ENCODE peak calls at places on chromosomes 7 and 10, in eight cellular contexts. P is choroid plexus epithelial cell; R is kidney epithelial cell; W is AG04450; U is neural crest cell; M is GM10248; N is stomach; Q is CD8-positive, alpha-beta T cell. Y is an unnamed sample.

GRCh38 chr10:78756604-78757442 is 311.9 kb upstream of the ZMIZ1 start:
- DNase-seq in U (no peak), N (peak), M (peak), P (peak), W (peak), Q (no peak), R (peak), Y (peak)

GRCh38 chr7:74134117-74134539 is 40.0 kb upstream of the EIF4H start:
- DNase-seq in W (no peak), P (no peak), U (no peak), R (no peak), Q (no peak), M (no peak), N (no peak), Y (no peak)

GRCh38 chr7:128936798-128937197 is 929 bp upstream of the IRF5 start:
- DNase-seq in W (no peak), U (no peak), R (no peak), N (no peak), Q (no peak), M (no peak), P (no peak), Y (no peak)

GRCh38 chr10:66827353-66827752 is 98.5 kb upstream of the LRRTM3 start:
- DNase-seq in M (no peak), P (peak), R (no peak), U (no peak), Q (no peak), W (no peak), N (no peak), Y (peak)

GRCh38 chr7:129136887-129137647 is 7.4 kb upstream of the TSPAN33 start:
- DNase-seq in Q (no peak), M (peak), N (no peak), W (no peak), U (no peak), P (no peak), R (no peak), Y (no peak)

GRCh38 chr10:75234683-75235374 is 928 bp downstream of the COMTD1 start:
- DNase-seq in U (peak), R (no peak), Q (peak), N (peak), M (no peak), W (no peak), P (no peak), Y (no peak)

GRCh38 chr7:151428393-151429231 is 11.3 kb downstream of the CRYGN start:
- DNase-seq in R (no peak), N (no peak), Q (no peak), U (no peak), W (no peak), M (no peak), P (peak), Y (peak)

GRCh38 chr10:14834588-14834987 is 3.2 kb downstream of the CDNF start:
- DNase-seq in W (no peak), U (no peak), M (no peak), Q (no peak), R (no peak), N (no peak), P (no peak), Y (no peak)

GRCh38 chr7:132915652-132916051 is 166.2 kb downstream of the CHCHD3 start:
- DNase-seq in Q (no peak), M (no peak), N (no peak), W (no peak), R (peak), P (no peak), U (no peak), Y (no peak)

GRCh38 chr7:69373171-69374035 is 224.9 kb upstream of the AUTS2 start:
- DNase-seq in W (no peak), U (no peak), R (no peak), P (peak), N (no peak), Q (no peak), M (no peak), Y (peak)

GRCh38 chr10:18665815-18666558 is 6.8 kb downstream of the ARL5B start:
- DNase-seq in N (no peak), W (no peak), M (no peak), U (no peak), R (no peak), P (peak), Q (no peak), Y (no peak)

GRCh38 chr10:85597006-85597405 is 769.6 kb downstream of the GRID1 start:
- DNase-seq in N (no peak), M (no peak), Q (no peak), W (no peak), P (no peak), U (no peak), R (no peak), Y (no peak)

GRCh38 chr10:102644066-102644645 is at the start of gene TRIM8:
- DNase-seq in N (peak), W (no peak), P (peak), U (peak), M (peak), Q (peak), R (no peak), Y (no peak)

GRCh38 chr10:52056296-52056695 is 257.8 kb upstream of the DKK1 start:
- DNase-seq in Q (no peak), U (no peak), W (no peak), M (no peak), N (no peak), R (no peak), P (no peak), Y (no peak)

GRCh38 chr7:74612015-74612829 is 45.3 kb upstream of the GTF2I start:
- DNase-seq in N (no peak), W (no peak), U (peak), R (no peak), M (no peak), Q (no peak), P (peak), Y (peak)

GRCh38 chr7:105759670-105760548 is 116.5 kb downstream of the ATXN7L1 start:
- DNase-seq in P (peak), N (peak), W (no peak), U (no peak), R (no peak), Q (peak), M (peak), Y (peak)

GRCh38 chr10:29692121-29692539 is 57.4 kb upstream of the SVIL start:
- DNase-seq in Q (no peak), M (no peak), R (no peak), U (no peak), N (no peak), P (peak), W (no peak), Y (no peak)

GRCh38 chr7:135441791-135442190 is 68.1 kb downstream of the CNOT4 start:
- DNase-seq in P (peak), Q (no peak), N (no peak), M (no peak), R (peak), U (no peak), W (peak), Y (peak)

GRCh38 chr10:25815999-25816768 is 117.8 kb upstream of the MYO3A start:
- DNase-seq in W (no peak), R (no peak), Q (no peak), N (no peak), P (no peak), M (no peak), U (no peak), Y (peak)

GRCh38 chr7:68622500-68622899 is 975.8 kb upstream of the AUTS2 start:
- DNase-seq in Q (no peak), U (no peak), M (no peak), N (no peak), R (no peak), P (no peak), W (no peak), Y (no peak)

GRCh38 chr10:129754211-129755050 is 209.6 kb downstream of the EBF3 start:
- DNase-seq in R (no peak), P (no peak), M (no peak), N (peak), Q (no peak), U (no peak), W (no peak), Y (no peak)

GRCh38 chr10:131972474-131973071 is 9.2 kb downstream of the BNIP3 start:
- DNase-seq in M (peak), U (no peak), R (no peak), N (no peak), Q (peak), P (peak), W (no peak), Y (no peak)

GRCh38 chr7:100983451-100984187 is 14.3 kb downstream of the MUC12 start:
- DNase-seq in P (peak), Q (no peak), N (no peak), M (no peak), R (peak), W (no peak), U (no peak), Y (no peak)

GRCh38 chr7:3091631-3092030 is 48.0 kb upstream of the CARD11 start:
- DNase-seq in P (no peak), R (no peak), W (no peak), Q (no peak), U (no peak), M (no peak), N (no peak), Y (no peak)

GRCh38 chr10:110500515-110500905 is 2.8 kb downstream of the DUSP5 start:
- DNase-seq in Q (no peak), N (no peak), R (no peak), P (peak), W (no peak), M (no peak), U (no peak), Y (no peak)

GRCh38 chr7:13115157-13115772 is 427.8 kb downstream of the ARL4A start:
- DNase-seq in Q (no peak), N (no peak), M (no peak), W (no peak), R (no peak), P (peak), U (no peak), Y (no peak)
- TF ChIP-seq CTCF in Q (no peak), N (no peak), M (no peak), W (no peak), R (no peak), P (peak), U (no peak), Y (no peak)

GRCh38 chr7:4681922-4682620 is at the start of gene FOXK1:
- DNase-seq in W (no peak), U (peak), Q (peak), P (peak), M (peak), N (peak), R (no peak), Y (no peak)

GRCh38 chr7:4683043-4683883 is 1.2 kb downstream of the FOXK1 start:
- DNase-seq in Q (peak), M (no peak), N (no peak), R (no peak), W (no peak), P (no peak), U (no peak), Y (no peak)

GRCh38 chr7:4684826-4685225 is 2.7 kb downstream of the FOXK1 start:
- DNase-seq in W (no peak), Q (no peak), M (no peak), N (no peak), P (no peak), U (no peak), R (no peak), Y (no peak)

GRCh38 chr7:4682621-4683042 is 537 bp downstream of the FOXK1 start:
- DNase-seq in U (no peak), M (peak), Q (peak), W (no peak), P (peak), R (no peak), N (peak), Y (no peak)

DNA sequence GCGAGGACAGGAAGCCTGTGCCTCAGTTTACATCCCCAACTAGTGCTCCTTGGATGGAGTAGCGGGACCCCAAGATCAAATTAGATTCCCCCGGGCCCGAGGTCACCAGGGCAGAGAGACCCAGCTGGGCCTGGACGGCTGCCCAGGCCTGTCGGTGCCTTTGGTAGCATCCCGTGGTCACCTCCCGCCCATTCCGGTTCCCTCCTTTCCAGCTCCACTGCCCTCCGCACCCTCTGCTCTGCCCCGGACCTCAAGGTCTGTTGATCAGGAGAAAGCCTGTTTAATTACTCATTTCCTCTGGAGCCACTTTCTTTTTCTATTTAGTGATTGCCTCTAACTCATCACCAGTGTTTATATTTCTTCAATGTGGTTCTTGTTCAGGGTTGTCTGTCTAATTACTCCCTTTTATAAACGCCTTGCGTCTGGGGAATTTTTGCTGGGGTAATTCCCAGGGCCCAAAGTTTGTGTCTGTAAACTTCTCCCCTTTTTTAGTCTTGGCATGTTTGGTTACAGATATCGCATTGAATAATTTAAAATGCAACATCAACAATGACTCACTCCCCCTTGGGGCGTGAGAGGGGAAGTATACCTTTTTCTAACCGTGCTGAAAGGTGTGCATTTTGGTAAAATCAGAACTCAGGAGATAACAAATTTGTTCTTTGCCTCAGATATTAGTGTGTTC is 1.9 kb downstream of the FOXK1 start:
- DNase-seq in P (peak), M (peak), Q (peak), R (peak), N (peak), W (no peak), U (no peak), Y (no peak)
- TF ChIP-seq CTCF in P (peak), M (peak), Q (peak), R (no peak), N (no peak), W (peak), U (peak), Y (peak)

GRCh38 chr10:108783897-108784296 is 1139.4 kb downstream of the XPNPEP1 start:
- DNase-seq in N (peak), M (peak), R (no peak), W (no peak), P (peak), U (peak), Q (no peak), Y (peak)
- TF ChIP-seq CTCF in N (peak), M (peak), R (peak), W (peak), P (peak), U (peak), Q (no peak), Y (peak)

GRCh38 chr7:1441615-1442354 is 17.5 kb downstream of the MICALL2 start:
- DNase-seq in Q (no peak), U (no peak), N (no peak), M (no peak), W (no peak), R (no peak), P (no peak), Y (no peak)
- TF ChIP-seq CTCF in Q (no peak), U (no peak), N (no peak), M (no peak), W (no peak), R (no peak), P (no peak), Y (no peak)

GRCh38 chr10:43420369-43421200 is 11.6 kb upstream of the HNRNPF start:
- DNase-seq in P (peak), M (peak), Q (peak), R (no peak), U (peak), N (peak), W (no peak), Y (no peak)
- TF ChIP-seq CTCF in P (peak), M (peak), Q (no peak), R (peak), U (no peak), N (no peak), W (peak), Y (peak)

DNA sequence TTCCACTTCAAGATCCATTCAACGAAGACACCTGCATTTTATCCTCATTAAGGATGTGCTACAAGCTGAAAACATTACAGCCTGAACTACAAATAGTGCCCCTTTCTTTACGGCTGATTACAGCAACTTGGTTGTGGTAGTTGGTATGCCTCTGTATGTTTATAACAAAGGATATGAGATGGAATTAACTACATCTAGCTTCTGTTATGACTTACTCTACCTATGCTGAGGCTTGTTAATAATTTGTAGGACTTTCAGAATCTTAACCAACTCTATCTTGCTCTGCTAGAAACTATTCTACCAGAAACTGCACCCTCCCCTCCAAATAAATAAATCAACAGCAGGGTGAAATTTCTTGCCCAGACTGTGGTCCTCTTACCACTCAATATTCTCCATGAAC is 448.1 kb downstream of the GRM8 start:
- DNase-seq in R (no peak), Q (no peak), N (no peak), U (no peak), W (no peak), P (no peak), M (no peak), Y (no peak)
- TF ChIP-seq CTCF in R (no peak), Q (no peak), N (no peak), U (no peak), W (no peak), P (no peak), M (no peak), Y (no peak)

Y was measured in astrocyte of the cerebellum.